ENCODE peak calls at places on chromosome 7, in six cellular contexts. R is neural progenitor cell, U is fibroblast of lung, M is upper lobe of right lung, L is mammary epithelial cell, N is cardiac muscle cell. F is an unnamed sample.

GRCh38 chr7:4751398-4751947 is 23.9 kb upstream of the AP5Z1 start:
- DNase-seq in L (no peak), R (no peak), N (peak; percentile 14), M (no peak), U (no peak), F (no peak)

GRCh38 chr7:157193274-157193673 is 54.5 kb downstream of the UBE3C start:
- DNase-seq in U (no peak), M (no peak), N (no peak), L (no peak), R (no peak), F (no peak)

GRCh38 chr7:94698275-94698674 is 42.3 kb upstream of the SGCE start:
- DNase-seq in U (peak; percentile 90), R (no peak), M (no peak), L (peak; percentile 56), N (peak; percentile 89), F (peak; percentile 34)

GRCh38 chr7:150992051-150992640 is 1.3 kb downstream of the NOS3 start:
- DNase-seq in M (no peak), L (no peak), R (no peak), N (no peak), U (no peak), F (no peak)

GRCh38 chr7:106888204-106888603 is 23.1 kb downstream of the PIK3CG start:
- DNase-seq in L (no peak), U (no peak), N (no peak), M (no peak), R (no peak), F (no peak)

GRCh38 chr7:537911-538634 is 18.4 kb upstream of the PDGFA start:
- DNase-seq in N (peak; percentile 90), R (no peak), L (peak; percentile 87), U (peak; percentile 81), M (peak; percentile 89), F (peak; percentile 98)

GRCh38 chr7:94620703-94621118 is 35.2 kb downstream of the SGCE start:
- DNase-seq in M (peak; percentile 60), L (peak; percentile 99), R (no peak), U (peak; percentile 95), N (peak; percentile 90), F (peak; percentile 92)

GRCh38 chr7:42699415-42700178 is 212.3 kb downstream of the C7orf25 start:
- DNase-seq in U (no peak), M (no peak), L (no peak), N (peak; percentile 3), R (no peak), F (no peak)

GRCh38 chr7:2595258-2595860 is 36.4 kb upstream of the TTYH3 start:
- DNase-seq in L (no peak), U (no peak), M (no peak), R (no peak), N (no peak), F (no peak)

GRCh38 chr7:80324032-80324431 is 187.8 kb downstream of the GNAT3 start:
- DNase-seq in N (peak; percentile 45), M (no peak), L (peak; percentile 93), R (no peak), U (peak; percentile 15), F (peak; percentile 72)

GRCh38 chr7:39386718-39387117 is 179.5 kb upstream of the YAE1 start:
- DNase-seq in R (no peak), M (no peak), N (no peak), U (no peak), L (no peak), F (no peak)

GRCh38 chr7:111486472-111487142 is 75.7 kb downstream of the IMMP2L start:
- DNase-seq in L (peak; percentile 31), R (peak; percentile 60), N (peak; percentile 77), U (peak; percentile 77), M (no peak), F (peak; percentile 48)

GRCh38 chr7:77771901-77772300 is 26.3 kb downstream of the TMEM60 start:
- DNase-seq in N (no peak), M (no peak), L (no peak), U (no peak), R (no peak), F (no peak)

GRCh38 chr7:121102619-121103018 is 114.1 kb downstream of the CPED1 start:
- DNase-seq in L (peak; percentile 62), U (no peak), R (peak; percentile 7), M (no peak), N (no peak), F (no peak)

GRCh38 chr7:75727881-75728592 is 10.7 kb downstream of the HIP1 start:
- DNase-seq in R (no peak), L (peak; percentile 85), N (peak; percentile 62), U (no peak), M (peak; percentile 93), F (peak; percentile 84)

GRCh38 chr7:139421123-139421522 is 61.4 kb downstream of the LUC7L2 start:
- DNase-seq in U (no peak), L (no peak), M (no peak), R (no peak), N (no peak), F (no peak)

GRCh38 chr7:2248984-2249694 is 7.1 kb downstream of the NUDT1 start:
- DNase-seq in R (no peak), N (peak; percentile 95), L (peak; percentile 23), U (peak; percentile 93), M (peak; percentile 79), F (peak; percentile 74)

GRCh38 chr7:428896-429827 is 90.5 kb downstream of the PDGFA start:
- DNase-seq in M (no peak), R (no peak), U (no peak), N (no peak), L (no peak), F (no peak)

GRCh38 chr7:12629816-12630614 is 57.4 kb upstream of the ARL4A start:
- DNase-seq in R (no peak), U (no peak), L (no peak), M (no peak), N (no peak), F (no peak)

GRCh38 chr7:48424731-48425130 is 253.5 kb downstream of the ABCA13 start:
- DNase-seq in R (peak; percentile 53), U (peak; percentile 2), L (peak; percentile 48), M (no peak), N (peak; percentile 7), F (peak; percentile 42)

GRCh38 chr7:87188930-87189329 is 30.6 kb downstream of the TMEM243 start:
- DNase-seq in L (no peak), M (no peak), N (no peak), R (no peak), U (no peak), F (no peak)

GRCh38 chr7:29480456-29480855 is 83.2 kb upstream of the PRR15 start:
- DNase-seq in N (peak; percentile 31), R (no peak), U (no peak), M (no peak), L (no peak), F (no peak)

GRCh38 chr7:104176332-104176731 is 31.5 kb downstream of the ORC5 start:
- DNase-seq in U (no peak), N (no peak), R (no peak), L (no peak), M (no peak), F (no peak)

GRCh38 chr7:41313171-41313570 is 389.7 kb downstream of the INHBA start:
- DNase-seq in R (no peak), N (no peak), L (no peak), U (peak; percentile 14), M (no peak), F (no peak)

GRCh38 chr7:75056476-75056875 is 17.1 kb downstream of the RCC1L start:
- DNase-seq in U (peak; percentile 83), L (peak; percentile 26), N (peak; percentile 86), M (no peak), R (no peak), F (no peak)

GRCh38 chr7:22061781-22062180 is 116.1 kb upstream of the CDCA7L start:
- DNase-seq in M (no peak), N (no peak), R (no peak), U (no peak), L (no peak), F (no peak)

GRCh38 chr7:45028138-45028919 is 28.3 kb downstream of the CCM2 start:
- DNase-seq in M (no peak), U (no peak), L (no peak), N (no peak), R (no peak), F (no peak)

GRCh38 chr7:128387216-128387615 is 22.6 kb downstream of the IMPDH1 start:
- DNase-seq in M (no peak), L (no peak), U (no peak), N (no peak), R (no peak), F (no peak)

GRCh38 chr7:116793795-116794360 is 68.5 kb upstream of the CAPZA2 start:
- DNase-seq in R (no peak), L (no peak), M (no peak), U (no peak), N (no peak), F (no peak)

GRCh38 chr7:150382844-150383225 is 3.7 kb downstream of the ZNF775 start:
- DNase-seq in M (no peak), U (no peak), N (no peak), R (no peak), L (no peak), F (no peak)

GRCh38 chr7:92025260-92025659 is 84.6 kb downstream of the AKAP9 start:
- DNase-seq in U (peak; percentile 64), L (peak; percentile 77), M (no peak), N (peak; percentile 46), R (no peak), F (peak; percentile 61)

GRCh38 chr7:98283127-98283886 is 1.8 kb downstream of the BRI3 start:
- DNase-seq in R (no peak), L (no peak), M (peak; percentile 87), U (peak; percentile 64), N (peak; percentile 66), F (no peak)
- H3K27ac ChIP-seq in R (no peak overlapping the region), L (no peak overlapping the region), M (peak overlapping the region; percentile 96), U (peak overlapping the region; percentile 88), N (no peak overlapping the region), F (peak overlapping the region; percentile 97)

DNA sequence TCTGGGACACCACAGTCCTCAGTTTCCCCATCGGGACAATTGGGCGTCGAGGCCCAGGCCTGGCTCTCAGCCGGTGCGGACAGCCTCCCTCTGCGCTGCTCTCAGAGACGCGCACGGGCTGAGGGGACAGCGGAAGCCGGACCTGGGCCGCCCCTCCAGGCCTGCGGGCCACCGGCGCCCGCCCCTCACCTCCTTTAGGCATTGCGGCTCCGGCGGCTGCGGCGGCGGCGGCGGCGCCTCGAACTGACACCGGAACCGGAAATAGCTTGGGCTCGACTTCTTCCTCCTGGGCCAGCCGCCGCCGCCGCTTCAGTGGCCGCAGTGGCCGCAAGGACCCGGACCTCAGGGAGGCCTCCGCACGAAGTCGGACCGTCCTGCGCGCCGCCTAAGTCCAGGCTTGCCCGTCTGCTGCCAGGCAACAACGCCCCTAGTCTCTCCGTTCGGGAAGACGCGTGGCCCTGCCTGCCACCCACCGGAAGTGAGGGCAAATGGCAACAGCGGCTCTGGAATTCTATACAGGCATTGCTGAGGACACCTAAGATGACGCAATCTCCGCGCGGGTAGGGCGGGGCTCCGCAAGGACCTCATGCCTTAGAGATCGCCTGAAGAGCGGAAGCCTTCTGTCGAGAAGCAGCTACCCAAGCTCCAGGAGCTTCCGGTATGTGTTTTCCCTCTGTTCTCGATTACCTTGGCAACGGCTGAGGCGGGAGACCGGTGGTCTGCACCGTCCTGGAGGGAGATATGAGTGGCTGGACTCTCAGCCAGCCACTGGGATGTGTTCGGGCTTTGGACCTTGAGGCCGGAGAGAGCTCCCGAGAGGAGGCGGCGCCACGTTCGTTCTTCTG is at the start of the genes BUD31 and PDAP1:
- DNase-seq in R (peak; percentile 96), L (peak; percentile 92), U (peak; percentile 96), M (peak; percentile 97), N (peak; percentile 96), F (peak; percentile 93)
- TF ChIP-seq CTCF in R (peak; percentile 17), L (peak; percentile 10), U (no peak), M (peak; percentile 22), N (no peak), F (no peak)

GRCh38 chr7:36942062-36942461 is 217.8 kb upstream of the AOAH start:
- DNase-seq in R (no peak), M (no peak), U (no peak), L (no peak), N (no peak), F (no peak)
- H3K27ac ChIP-seq in R (no peak overlapping the region), M (no peak overlapping the region), U (no peak overlapping the region), L (no peak overlapping the region), N (no peak overlapping the region), F (no peak overlapping the region)

GRCh38 chr7:27164381-27165088 is 802 bp downstream of the HOXA9 start:
- DNase-seq in U (no peak), L (peak; percentile 40), R (peak; percentile 87), M (peak; percentile 70), N (no peak), F (no peak)
- TF ChIP-seq CTCF in U (no peak), L (peak; percentile 16), R (peak; percentile 53), M (no peak), N (no peak), F (peak; percentile 58)

F was measured in RWPE1.